ENCODE peak calls at places on chromosomes 7 and 10, in five cellular contexts. I is K562, S is HepG2, Y is H1, W is GM12878. R is an unnamed sample.

GRCh38 chr10:58578366-58578765 is 65.7 kb downstream of the BICC1 start:
- DNase-seq in W (no peak), I (no peak), S (no peak), Y (no peak), R (no peak)

GRCh38 chr7:43112941-43113621 is 634 bp downstream of the HECW1 start:
- DNase-seq in I (peak; percentile 28), W (no peak), S (no peak), Y (no peak), R (no peak)

GRCh38 chr10:44398747-44399477 is 14.0 kb upstream of the CXCL12 start:
- DNase-seq in I (no peak), W (no peak), Y (no peak), S (no peak), R (no peak)

GRCh38 chr10:71433116-71433982 is 36.6 kb downstream of the CDH23 start:
- DNase-seq in S (no peak), Y (no peak), W (no peak), I (no peak), R (no peak)

GRCh38 chr7:151233804-151234203 is 1.5 kb downstream of the CHPF2 start:
- DNase-seq in Y (no peak), W (no peak), S (no peak), I (no peak), R (no peak)

GRCh38 chr10:15346440-15347141 is 24.5 kb downstream of the FAM171A1 start:
- DNase-seq in W (no peak), S (no peak), I (no peak), Y (no peak), R (no peak)

GRCh38 chr7:32161708-32162107 is 91.5 kb upstream of the PDE1C start:
- DNase-seq in I (no peak), W (no peak), Y (no peak), S (no peak), R (no peak)

GRCh38 chr7:26910221-26910620 is 45.8 kb upstream of the SKAP2 start:
- DNase-seq in Y (peak; percentile 3), W (no peak), I (no peak), S (peak; percentile 18), R (peak; percentile 36)

GRCh38 chr7:147510913-147511312 is 1079.7 kb upstream of the C7orf33 start:
- DNase-seq in I (no peak), S (no peak), Y (no peak), W (no peak), R (no peak)

GRCh38 chr7:42234736-42235135 is 2.3 kb downstream of the GLI3 start:
- DNase-seq in Y (no peak), I (no peak), S (no peak), W (no peak), R (no peak)

GRCh38 chr10:125063256-125063945 is 97.0 kb downstream of the CTBP2 start:
- DNase-seq in S (no peak), I (no peak), Y (no peak), W (no peak), R (no peak)

GRCh38 chr7:156255635-156256034 is 384.9 kb upstream of the RNF32 start:
- DNase-seq in I (no peak), W (no peak), Y (no peak), S (no peak), R (no peak)

GRCh38 chr7:1693991-1694524 is 24.0 kb downstream of the ELFN1 start:
- DNase-seq in W (no peak), Y (no peak), S (no peak), I (no peak), R (no peak)

GRCh38 chr10:131203456-131204357 is 107.8 kb downstream of the TCERG1L start:
- DNase-seq in I (no peak), S (no peak), W (no peak), Y (no peak), R (no peak)

GRCh38 chr7:135385209-135385608 is 124.7 kb downstream of the CNOT4 start:
- DNase-seq in Y (no peak), I (no peak), W (no peak), S (no peak), R (no peak)

GRCh38 chr7:130955560-130955919 is 221.5 kb upstream of the KLF14 start:
- DNase-seq in S (no peak), Y (no peak), W (no peak), I (no peak), R (no peak)

GRCh38 chr7:115707236-115707635 is 323.3 kb downstream of the TFEC start:
- DNase-seq in W (no peak), Y (peak; percentile 1), S (peak; percentile 30), I (no peak), R (peak; percentile 66)

GRCh38 chr7:106840342-106840741 is 24.7 kb upstream of the PIK3CG start:
- DNase-seq in Y (peak; percentile 7), I (no peak), S (no peak), W (no peak), R (no peak)

GRCh38 chr7:123594813-123595241 is 6.8 kb upstream of the ASB15 start:
- DNase-seq in W (no peak), S (peak; percentile 59), Y (peak; percentile 46), I (no peak), R (no peak)

GRCh38 chr7:141600139-141600538 is 48.9 kb downstream of the AGK start:
- DNase-seq in I (no peak), S (peak; percentile 3), Y (no peak), W (no peak), R (no peak)

GRCh38 chr7:81430150-81430549 is 339.7 kb downstream of the HGF start:
- DNase-seq in I (no peak), S (no peak), W (no peak), Y (no peak), R (no peak)

GRCh38 chr10:43816351-43817321 is 168.0 kb upstream of the ZNF32 start:
- DNase-seq in W (peak; percentile 61), S (no peak), Y (no peak), I (no peak), R (no peak)

GRCh38 chr7:156318426-156318825 is 322.1 kb upstream of the RNF32 start:
- DNase-seq in I (no peak), W (no peak), Y (no peak), S (no peak), R (no peak)

GRCh38 chr10:61197022-61197421 is 253.0 kb upstream of the RHOBTB1 start:
- DNase-seq in I (no peak), Y (no peak), S (no peak), W (no peak), R (no peak)

GRCh38 chr10:110212119-110213006 is 5.0 kb downstream of the MXI1 start:
- DNase-seq in S (no peak), Y (no peak), W (no peak), I (peak; percentile 15), R (no peak)

GRCh38 chr7:28806841-28807240 is 151.3 kb downstream of the TRIL start:
- DNase-seq in I (no peak), W (no peak), Y (no peak), S (no peak), R (no peak)

GRCh38 chr7:11591943-11592342 is 240.1 kb downstream of the THSD7A start:
- DNase-seq in S (no peak), Y (no peak), W (no peak), I (no peak), R (no peak)

GRCh38 chr10:61845950-61846268 is 55.6 kb upstream of the ARID5B start:
- DNase-seq in I (no peak), S (no peak), W (no peak), Y (no peak), R (no peak)

GRCh38 chr7:12524794-12525386 is 45.6 kb upstream of the SCIN start:
- DNase-seq in W (peak; percentile 2), S (peak; percentile 33), I (peak; percentile 29), Y (no peak), R (peak; percentile 60)

GRCh38 chr10:86670290-86670811 is 2.0 kb downstream of the LDB3 start:
- DNase-seq in I (no peak), S (no peak), Y (no peak), W (no peak), R (no peak)
- TF ChIP-seq ATF3 in I (no peak), S (no peak), Y (no peak), W (no peak), R (no peak)

DNA sequence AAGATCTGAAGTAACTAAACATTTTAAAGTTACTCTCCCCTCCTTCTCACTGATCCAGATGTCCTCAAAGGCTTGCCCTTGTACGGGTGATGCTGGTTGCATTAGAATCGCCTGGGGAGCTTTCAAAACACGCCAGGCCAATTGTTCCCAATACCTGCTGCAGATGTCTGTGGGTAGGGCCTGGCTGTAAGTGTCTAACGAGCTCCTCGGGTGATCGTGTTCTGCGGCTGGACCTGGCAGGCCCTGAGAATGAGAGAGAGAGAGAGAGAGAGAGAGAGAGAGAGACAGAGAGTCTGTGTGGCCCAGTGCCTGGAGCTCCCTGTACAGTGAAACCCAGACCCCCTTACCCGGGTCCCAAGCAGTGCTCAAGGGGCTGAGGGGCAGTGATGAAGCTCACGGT is 8.4 kb downstream of the COL13A1 start:
- DNase-seq in I (no peak), Y (no peak), S (no peak), W (no peak), R (no peak)
- H2AFZ ChIP-seq in I (no peak overlapping the region), Y (no peak overlapping the region), S (no peak overlapping the region), W (no peak overlapping the region), R (no peak overlapping the region)

DNA sequence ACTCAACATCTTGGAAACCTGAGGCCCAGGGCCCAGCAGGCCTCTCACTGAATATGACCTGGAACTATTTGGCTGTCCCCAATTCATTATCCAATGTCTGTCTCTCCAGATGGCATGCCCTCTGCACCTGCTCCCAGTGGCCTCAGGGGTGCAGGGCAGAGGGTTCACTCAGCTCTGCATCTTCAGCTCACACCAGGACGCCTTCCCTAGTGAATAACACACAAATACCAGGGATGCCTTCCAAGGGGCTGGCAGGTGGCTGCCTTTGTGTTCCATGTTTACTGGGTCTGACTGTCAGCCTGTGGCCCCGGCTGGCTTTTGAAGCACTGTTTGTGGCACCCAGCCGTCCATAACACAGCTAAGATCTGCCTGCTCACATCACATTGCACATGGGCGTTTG is 590.2 kb upstream of the PFKP start:
- DNase-seq in I (no peak), Y (peak; percentile 82), S (no peak), W (no peak), R (no peak)
- TF ChIP-seq ATF3 in I (no peak), Y (no peak), S (no peak), W (no peak), R (no peak)

DNA sequence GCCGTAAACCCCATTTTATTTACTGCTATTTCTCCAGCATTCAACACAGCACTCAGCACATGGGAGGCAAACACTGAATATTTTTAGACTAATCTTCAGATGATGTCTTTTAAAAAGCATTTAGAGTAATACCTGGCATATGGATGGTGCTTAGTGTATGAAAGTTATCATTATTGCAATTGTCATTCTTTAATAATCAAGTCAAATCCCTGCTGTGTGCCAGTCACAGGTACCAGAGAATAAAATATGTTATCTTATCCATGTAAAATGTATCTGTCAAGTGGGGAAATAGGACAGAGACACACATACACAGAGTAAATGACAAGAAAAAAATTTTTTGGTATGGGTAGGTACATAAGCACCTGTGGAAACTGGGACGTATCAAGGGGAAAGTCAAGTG is 18.5 kb downstream of the ANKRD22 start:
- DNase-seq in Y (no peak), W (no peak), I (no peak), S (no peak), R (no peak)
- H2AFZ ChIP-seq in Y (no peak overlapping the region), W (no peak overlapping the region), I (no peak overlapping the region), S (no peak overlapping the region), R (no peak overlapping the region)

GRCh38 chr7:137935849-137936508 is 65.9 kb downstream of the CREB3L2 start:
- DNase-seq in I (no peak), Y (no peak), S (no peak), W (peak; percentile 28), R (no peak)
- TF ChIP-seq ATF3 in I (no peak), Y (no peak), S (no peak), W (no peak), R (no peak)

GRCh38 chr7:16611711-16612110 is 33.8 kb downstream of the ANKMY2 start:
- DNase-seq in Y (no peak), I (no peak), W (no peak), S (no peak), R (no peak)
- H2AFZ ChIP-seq in Y (no peak overlapping the region), I (no peak overlapping the region), W (no peak overlapping the region), S (no peak overlapping the region), R (no peak overlapping the region)